ENCODE peak calls at places on chromosomes 13 and 19, in seven cellular contexts. Y, M, X, H, Z, F and G are unnamed samples.

GRCh38 chr13:38656699-38657098 is 30.2 kb upstream of the FREM2 start:
- DNase-seq in F (no peak), M (no peak), H (no peak), Y (no peak), Z (no peak), X (no peak), G (no peak)

GRCh38 chr19:13588953-13589833 is 82.9 kb upstream of the CACNA1A start:
- DNase-seq in X (peak; percentile 83), F (peak; percentile 57), Z (no peak), M (peak; percentile 77), H (peak; percentile 70), Y (peak; percentile 75), G (peak; percentile 79)

GRCh38 chr13:73039201-73040108 is 19.4 kb upstream of the KLF5 start:
- DNase-seq in X (peak; percentile 19), H (no peak), M (no peak), Z (no peak), Y (no peak), F (no peak), G (no peak)

GRCh38 chr19:52735734-52736133 is 890 bp upstream of the ZNF611 start:
- DNase-seq in Z (no peak), Y (no peak), X (peak; percentile 97), H (peak; percentile 81), M (no peak), F (peak; percentile 22), G (peak; percentile 15)

GRCh38 chr13:33140161-33140560 is 123.9 kb downstream of the KL start:
- DNase-seq in Z (no peak), M (no peak), Y (no peak), H (no peak), X (no peak), F (no peak), G (no peak)

GRCh38 chr19:5298502-5298901 is 42.1 kb downstream of the PTPRS start:
- DNase-seq in Z (no peak), F (no peak), Y (no peak), M (no peak), X (no peak), H (no peak), G (no peak)

GRCh38 chr13:50026788-50027473 is 11.7 kb downstream of the KCNRG start:
- DNase-seq in Z (no peak), X (no peak), H (no peak), Y (no peak), M (no peak), F (no peak), G (no peak)

GRCh38 chr19:10517760-10518443 is 655 bp upstream of the S1PR5 start:
- DNase-seq in F (peak; percentile 31), Y (no peak), H (no peak), M (no peak), Z (no peak), X (peak; percentile 57), G (no peak)

GRCh38 chr19:41029524-41030432 is 38.7 kb downstream of the CYP2B6 start:
- DNase-seq in M (no peak), H (no peak), X (no peak), F (no peak), Y (no peak), Z (no peak), G (no peak)

GRCh38 chr13:22740264-22740663 is 440.5 kb upstream of the SGCG start:
- DNase-seq in Y (no peak), M (no peak), X (peak; percentile 70), F (no peak), H (no peak), Z (no peak), G (no peak)

GRCh38 chr19:43463381-43464088 is 1.9 kb downstream of the LYPD3 start:
- DNase-seq in X (peak; percentile 99), M (peak; percentile 99), Y (peak; percentile 99), Z (peak; percentile 39), F (peak; percentile 88), H (peak; percentile 98), G (peak; percentile 86)